ENCODE peak calls at places on chromosomes 5 and 9, in ten cellular contexts. D is bronchial epithelial cell, L is fibroblast of pulmonary artery, T is fibroblast of lung, M is lower lobe of right lung, Q is WERI-Rb-1, W is GM12865, H is A549, O is aorta, P is Panc1. Z is an unnamed sample.

GRCh38 chr5:181173420-181174342 is 26.3 kb downstream of the OR2V2 start:
- DNase-seq in D (peak), L (peak), T (no peak), M (no peak), Q (no peak), W (peak), H (peak), O (peak), P (peak), Z (peak)

GRCh38 chr5:38078161-38078560 is 180.2 kb upstream of the EGFLAM start:
- DNase-seq in D (peak), L (no peak), T (peak), M (no peak), Q (no peak), W (no peak), H (no peak), O (no peak), P (no peak), Z (peak)

GRCh38 chr9:34256987-34257585 is 72.0 kb downstream of the KIF24 start:
- DNase-seq in D (no peak), L (no peak), T (peak), M (no peak), Q (no peak), W (no peak), H (no peak), O (peak), P (no peak), Z (no peak)

GRCh38 chr5:37962389-37962788 is 122.5 kb upstream of the GDNF start:
- DNase-seq in D (no peak), L (no peak), T (no peak), M (no peak), Q (no peak), W (no peak), H (no peak), O (no peak), P (no peak), Z (no peak)

GRCh38 chr9:746661-747434 is 94.6 kb upstream of the DMRT1 start:
- DNase-seq in D (peak), L (no peak), T (no peak), M (no peak), Q (no peak), W (no peak), H (no peak), O (no peak), P (no peak), Z (no peak)

GRCh38 chr5:73378070-73378469 is 70.5 kb downstream of the FOXD1 start:
- DNase-seq in D (no peak), L (no peak), T (peak), M (no peak), Q (no peak), W (no peak), H (no peak), O (no peak), P (no peak), Z (peak)

GRCh38 chr5:1644810-1645571 is 121.2 kb upstream of the LPCAT1 start:
- DNase-seq in D (peak), L (peak), T (peak), M (peak), Q (peak), W (peak), H (peak), O (peak), P (peak), Z (peak)

GRCh38 chr5:55483903-55484302 is 50.9 kb downstream of the PLPP1 start:
- DNase-seq in D (no peak), L (no peak), T (no peak), M (no peak), Q (no peak), W (no peak), H (no peak), O (no peak), P (no peak), Z (no peak)

GRCh38 chr9:26744362-26744965 is 148.1 kb downstream of the CAAP1 start:
- DNase-seq in D (peak), L (peak), T (peak), M (no peak), Q (no peak), W (peak), H (peak), O (no peak), P (no peak), Z (peak)

GRCh38 chr9:33988219-33988890 is 60.3 kb downstream of the UBAP2 start:
- DNase-seq in D (peak), L (no peak), T (no peak), M (no peak), Q (no peak), W (peak), H (no peak), O (no peak), P (no peak), Z (no peak)

GRCh38 chr9:113617550-113617949 is 154.0 kb downstream of the RGS3 start:
- DNase-seq in D (no peak), L (no peak), T (no peak), M (no peak), Q (no peak), W (no peak), H (no peak), O (no peak), P (no peak), Z (no peak)

GRCh38 chr9:100652850-100653249 is 75.0 kb downstream of the CAVIN4 start:
- DNase-seq in D (no peak), L (no peak), T (no peak), M (no peak), Q (no peak), W (no peak), H (no peak), O (no peak), P (no peak), Z (no peak)

GRCh38 chr9:114880276-114880891 is 50.0 kb downstream of the TNFSF8 start:
- DNase-seq in D (peak), L (peak), T (peak), M (no peak), Q (no peak), W (no peak), H (no peak), O (no peak), P (no peak), Z (no peak)

GRCh38 chr5:38931731-38932130 is 85.9 kb downstream of the OSMR start:
- DNase-seq in D (no peak), L (no peak), T (no peak), M (no peak), Q (no peak), W (no peak), H (no peak), O (no peak), P (no peak), Z (peak)

GRCh38 chr5:172380992-172381643 is 73.2 kb downstream of the SH3PXD2B start:
- DNase-seq in D (no peak), L (no peak), T (peak), M (peak), Q (no peak), W (no peak), H (no peak), O (peak), P (no peak), Z (peak)

GRCh38 chr9:37060821-37061220 is 26.8 kb upstream of the PAX5 start:
- DNase-seq in D (no peak), L (no peak), T (no peak), M (no peak), Q (no peak), W (peak), H (no peak), O (no peak), P (no peak), Z (no peak)

GRCh38 chr5:136028782-136029742 is at the start of gene TGFBI:
- DNase-seq in D (no peak), L (peak), T (peak), M (peak), Q (peak), W (peak), H (peak), O (peak), P (no peak), Z (peak)

GRCh38 chr9:95202076-95202681 is 115.3 kb downstream of the FANCC start:
- DNase-seq in D (no peak), L (no peak), T (no peak), M (no peak), Q (no peak), W (no peak), H (no peak), O (no peak), P (no peak), Z (no peak)

GRCh38 chr5:135481908-135482307 is 29.8 kb upstream of the TIFAB start:
- DNase-seq in D (no peak), L (no peak), T (no peak), M (no peak), Q (no peak), W (no peak), H (no peak), O (no peak), P (no peak), Z (no peak)

GRCh38 chr9:123851851-123852250 is 78.1 kb downstream of the DENND1A start:
- DNase-seq in D (no peak), L (no peak), T (no peak), M (no peak), Q (no peak), W (no peak), H (no peak), O (no peak), P (no peak), Z (no peak)

GRCh38 chr5:84524491-84524890 is 139.8 kb upstream of the EDIL3 start:
- DNase-seq in D (no peak), L (peak), T (peak), M (no peak), Q (no peak), W (no peak), H (no peak), O (no peak), P (no peak), Z (peak)

GRCh38 chr9:27473135-27473534 is 51.0 kb upstream of the IFNK start:
- DNase-seq in D (no peak), L (no peak), T (peak), M (no peak), Q (peak), W (no peak), H (no peak), O (peak), P (no peak), Z (peak)

GRCh38 chr5:159207616-159208507 is 1.5 kb downstream of the RNF145 start:
- DNase-seq in D (peak), L (peak), T (peak), M (peak), Q (peak), W (peak), H (peak), O (peak), P (peak), Z (peak)

GRCh38 chr9:106718996-106719395 is 144.0 kb upstream of the ZNF462 start:
- DNase-seq in D (peak), L (peak), T (peak), M (no peak), Q (no peak), W (no peak), H (no peak), O (no peak), P (no peak), Z (peak)

GRCh38 chr5:109898547-109899544 is 209.1 kb downstream of the MAN2A1 start:
- DNase-seq in D (no peak), L (no peak), T (peak), M (no peak), Q (no peak), W (no peak), H (no peak), O (peak), P (no peak), Z (no peak)

GRCh38 chr9:135931349-135931820 is 24.0 kb upstream of the CAMSAP1 start:
- DNase-seq in D (no peak), L (no peak), T (no peak), M (no peak), Q (no peak), W (no peak), H (no peak), O (no peak), P (no peak), Z (no peak)

GRCh38 chr5:138468966-138469539 is 3.8 kb downstream of the EGR1 start:
- DNase-seq in D (peak), L (peak), T (no peak), M (no peak), Q (no peak), W (no peak), H (no peak), O (no peak), P (no peak), Z (no peak)
- H3K4me3 ChIP-seq in D (no peak), L (no peak), T (no peak), M (no peak), Q (no peak), W (no peak), H (no peak), O (no peak), P (no peak), Z (no peak)

GRCh38 chr5:61280205-61280604 is 51.9 kb upstream of the ZSWIM6 start:
- DNase-seq in D (peak), L (peak), T (peak), M (no peak), Q (no peak), W (peak), H (no peak), O (no peak), P (no peak), Z (peak)
- H3K4me3 ChIP-seq in D (no peak), L (no peak), T (no peak), M (no peak), Q (no peak), W (no peak), H (no peak), O (no peak), P (no peak), Z (no peak)

GRCh38 chr5:151093476-151093889 is 12.6 kb upstream of the TNIP1 start:
- DNase-seq in D (peak), L (peak), T (peak), M (no peak), Q (no peak), W (peak), H (peak), O (no peak), P (no peak), Z (peak)
- H3K4me3 ChIP-seq in D (no peak), L (peak), T (no peak), M (no peak), Q (no peak), W (peak), H (no peak), O (no peak), P (no peak), Z (no peak)

GRCh38 chr5:72109051-72109411 is 1.8 kb downstream of the MAP1B start:
- DNase-seq in D (no peak), L (no peak), T (no peak), M (no peak), Q (no peak), W (no peak), H (no peak), O (no peak), P (no peak), Z (no peak)
- H3K4me3 ChIP-seq in D (peak), L (peak), T (peak), M (peak), Q (peak), W (no peak), H (peak), O (peak), P (peak), Z (peak)

GRCh38 chr5:93600409-93601052 is 17.5 kb downstream of the NR2F1 start:
- DNase-seq in D (no peak), L (no peak), T (peak), M (no peak), Q (no peak), W (no peak), H (no peak), O (no peak), P (no peak), Z (peak)

GRCh38 chr5:93601433-93602175 is 18.6 kb downstream of the NR2F1 start:
- DNase-seq in D (no peak), L (no peak), T (peak), M (no peak), Q (peak), W (no peak), H (no peak), O (no peak), P (no peak), Z (peak)

GRCh38 chr5:93602261-93603149 is 19.5 kb downstream of the NR2F1 start:
- DNase-seq in D (no peak), L (no peak), T (no peak), M (no peak), Q (peak), W (no peak), H (no peak), O (no peak), P (no peak), Z (peak)

GRCh38 chr5:93599427-93600146 is 16.6 kb downstream of the NR2F1 start:
- DNase-seq in D (no peak), L (no peak), T (peak), M (no peak), Q (no peak), W (no peak), H (no peak), O (no peak), P (no peak), Z (peak)

DNA sequence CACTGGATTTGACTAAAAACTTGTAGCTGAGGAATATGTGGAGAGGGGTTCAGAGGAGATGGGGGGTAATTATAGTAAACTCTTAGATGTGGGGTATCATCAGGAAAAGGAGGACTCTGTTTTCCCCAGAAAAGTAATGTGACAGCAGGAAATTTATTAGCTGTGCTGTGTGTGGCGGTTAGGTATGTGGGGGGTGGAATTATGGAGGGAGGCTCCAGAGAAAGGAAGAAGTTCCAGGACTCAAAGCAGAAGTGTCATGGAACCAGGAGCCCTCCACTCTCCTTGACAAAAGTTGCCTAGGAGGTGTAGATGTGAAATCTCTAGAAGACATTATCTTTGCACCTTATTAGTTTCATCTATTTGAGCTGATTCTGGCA is 18.0 kb downstream of the NR2F1 start:
- DNase-seq in D (no peak), L (no peak), T (no peak), M (no peak), Q (no peak), W (no peak), H (no peak), O (no peak), P (no peak), Z (no peak)
- H3K4me3 ChIP-seq in D (no peak), L (no peak), T (peak), M (peak), Q (no peak), W (no peak), H (no peak), O (no peak), P (no peak), Z (peak)

GRCh38 chr9:126704157-126704941 is 90.6 kb downstream of the LMX1B start:
- DNase-seq in D (peak), L (peak), T (peak), M (peak), Q (peak), W (no peak), H (peak), O (peak), P (no peak), Z (peak)

GRCh38 chr9:126707083-126707482 is 93.4 kb downstream of the LMX1B start:
- DNase-seq in D (no peak), L (no peak), T (no peak), M (peak), Q (no peak), W (no peak), H (no peak), O (peak), P (no peak), Z (no peak)

GRCh38 chr9:126705767-126706697 is 92.3 kb downstream of the LMX1B start:
- DNase-seq in D (peak), L (peak), T (peak), M (peak), Q (peak), W (peak), H (peak), O (peak), P (no peak), Z (no peak)

GRCh38 chr9:126706698-126707053 is 92.9 kb downstream of the LMX1B start:
- DNase-seq in D (no peak), L (no peak), T (no peak), M (no peak), Q (no peak), W (no peak), H (no peak), O (no peak), P (no peak), Z (no peak)

DNA sequence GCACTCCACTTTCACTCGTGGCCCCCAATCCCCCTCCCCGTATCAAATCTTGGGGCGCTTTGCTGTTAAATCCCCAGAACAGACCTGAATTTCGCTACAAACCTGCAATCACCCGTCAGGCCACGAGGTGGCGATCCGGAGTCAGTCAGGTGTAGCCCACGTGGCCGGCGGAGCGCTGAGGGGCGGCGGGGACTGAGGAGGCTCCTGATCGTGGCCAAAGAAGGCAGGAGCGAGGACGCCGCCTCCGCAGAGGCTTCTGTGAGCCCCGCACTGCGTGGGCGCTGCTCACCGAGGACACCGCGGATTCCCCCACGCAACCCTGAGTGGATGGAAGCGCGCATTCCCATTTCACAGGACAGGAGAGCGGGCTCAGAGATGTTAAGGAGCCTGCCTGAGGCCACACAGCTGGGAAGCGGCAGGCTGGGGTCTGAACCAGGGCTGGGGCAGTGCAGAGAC is 91.6 kb downstream of the LMX1B start:
- DNase-seq in D (peak), L (peak), T (peak), M (peak), Q (peak), W (peak), H (peak), O (peak), P (peak), Z (peak)
- H3K4me3 ChIP-seq in D (no peak), L (no peak), T (peak), M (peak), Q (peak), W (no peak), H (peak), O (no peak), P (no peak), Z (no peak)

GRCh38 chr9:130837002-130837511 is 2.0 kb downstream of the ABL1 start:
- DNase-seq in D (no peak), L (peak), T (peak), M (no peak), Q (no peak), W (no peak), H (peak), O (no peak), P (no peak), Z (peak)
- H3K4me3 ChIP-seq in D (peak), L (peak), T (peak), M (peak), Q (peak), W (no peak), H (peak), O (peak), P (peak), Z (peak)

DNA sequence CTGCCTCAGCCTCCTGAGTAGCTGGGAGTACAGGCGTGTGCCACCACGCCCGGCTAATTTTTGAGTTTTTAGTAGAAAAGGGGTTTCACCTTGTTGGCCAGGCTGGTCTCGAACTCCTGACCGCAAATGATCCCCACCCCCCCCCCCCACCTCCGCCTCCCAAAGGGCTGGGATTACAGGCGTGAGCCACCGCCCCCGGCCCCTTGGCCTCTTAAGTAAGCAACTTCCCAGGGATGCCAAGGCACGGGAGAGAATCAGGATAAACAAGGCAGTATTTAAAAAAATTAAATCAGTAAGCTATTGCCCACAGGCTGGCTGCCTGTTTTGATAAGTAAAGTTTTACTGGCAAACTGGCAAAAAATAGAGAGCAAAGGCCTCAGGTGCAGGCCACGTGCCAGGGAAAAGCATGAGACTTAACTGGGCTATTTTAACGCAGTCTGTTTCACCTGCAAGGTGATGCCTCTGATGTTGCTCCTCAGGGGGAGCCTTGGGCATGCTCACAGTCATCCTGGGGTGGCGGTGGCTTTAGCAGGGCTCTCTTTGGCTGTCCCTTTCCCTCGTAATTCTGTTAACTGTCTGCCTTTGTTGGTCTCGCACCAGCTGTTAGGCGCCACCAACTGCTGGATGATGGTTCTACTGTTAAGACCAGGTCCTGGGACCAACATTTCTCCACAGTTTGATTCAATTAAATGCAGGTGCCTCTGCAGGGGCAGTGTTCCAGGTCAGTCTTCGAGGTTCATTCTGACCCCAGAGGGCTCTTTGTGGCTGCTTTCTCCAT is 19.4 kb upstream of the RNF130 start:
- DNase-seq in D (peak), L (peak), T (peak), M (no peak), Q (peak), W (no peak), H (peak), O (no peak), P (no peak), Z (peak)
- H3K4me3 ChIP-seq in D (no peak), L (peak), T (peak), M (peak), Q (peak), W (no peak), H (peak), O (no peak), P (peak), Z (peak)